ENCODE peak calls at places on chromosomes 13 and 19, in seven cellular contexts. A is psoas muscle, G is tibial nerve, B is kidney, P is HCT116, M is heart right ventricle, W is lower lobe of right lung. Z is an unnamed sample. For H3K36me3, the result is how much of the 10 kb centered on the place peaks cover.

GRCh38 chr19:56884481-56884880 is 44.0 kb upstream of the PEG3 start:
- DNase-seq in A (no peak), P (no peak), G (no peak), M (no peak), B (no peak), W (no peak), Z (no peak)

GRCh38 chr13:50400035-50400726 is 384.9 kb downstream of the KCNRG start:
- DNase-seq in B (no peak), P (no peak), A (no peak), M (peak), G (no peak), W (no peak), Z (no peak)

GRCh38 chr13:24911135-24911524 is 147.2 kb downstream of the RNF17 start:
- DNase-seq in G (no peak), A (no peak), M (no peak), P (no peak), B (no peak), W (no peak), Z (no peak)

GRCh38 chr13:38213307-38213706 is 136.3 kb upstream of the UFM1 start:
- DNase-seq in A (no peak), P (no peak), M (no peak), W (no peak), G (no peak), B (no peak), Z (no peak)

GRCh38 chr19:44745386-44745831 is 3.1 kb upstream of the BCL3 start:
- DNase-seq in W (no peak), B (peak), A (peak), P (peak), M (peak), G (peak), Z (peak)

GRCh38 chr13:98171806-98172569 is 5.1 kb downstream of the RNF113B start:
- DNase-seq in A (peak), B (peak), M (peak), W (no peak), G (peak), P (no peak), Z (peak)

GRCh38 chr19:3576696-3577443 is 4.1 kb downstream of the HMG20B start:
- DNase-seq in G (no peak), P (no peak), A (peak), B (no peak), W (no peak), M (peak), Z (peak)

GRCh38 chr19:45215391-45216191 is 29.6 kb downstream of the EXOC3L2 start:
- DNase-seq in W (peak), G (no peak), P (no peak), A (no peak), B (peak), M (peak), Z (peak)

GRCh38 chr13:36344173-36344572 is 2.0 kb downstream of the SPART start:
- DNase-seq in P (no peak), A (no peak), G (no peak), M (no peak), W (no peak), B (no peak), Z (peak)

GRCh38 chr13:37127706-37128241 is 22.3 kb upstream of the CSNK1A1L start:
- DNase-seq in P (no peak), A (no peak), G (no peak), W (no peak), B (no peak), M (no peak), Z (no peak)

GRCh38 chr13:28440774-28441532 is 54.0 kb downstream of the FLT1 start:
- DNase-seq in A (no peak), W (no peak), G (no peak), P (no peak), B (no peak), M (no peak), Z (no peak)

GRCh38 chr13:113387396-113387795 is 23.5 kb upstream of the GRTP1 start:
- DNase-seq in A (no peak), W (no peak), B (no peak), G (no peak), M (no peak), P (no peak), Z (no peak)

GRCh38 chr19:2561221-2561620 is 85.3 kb downstream of the GADD45B start:
- DNase-seq in B (peak), M (no peak), G (no peak), A (no peak), W (no peak), P (no peak), Z (no peak)

GRCh38 chr19:5074830-5075394 is 106.0 kb downstream of the KDM4B start:
- DNase-seq in M (no peak), P (no peak), W (no peak), A (peak), B (no peak), G (no peak), Z (no peak)

GRCh38 chr19:6041991-6042421 is 64.1 kb upstream of the RANBP3 start:
- DNase-seq in M (no peak), G (no peak), W (peak), A (no peak), B (peak), P (no peak), Z (no peak)

GRCh38 chr19:38395381-38396127 is 7.1 kb downstream of the SPRED3 start:
- DNase-seq in P (no peak), W (no peak), B (peak), A (no peak), M (no peak), G (no peak), Z (no peak)

GRCh38 chr19:33796164-33797100 is at the start of gene KCTD15:
- DNase-seq in B (peak), P (no peak), A (peak), M (peak), W (peak), G (no peak), Z (peak)

GRCh38 chr13:80655778-80656518 is 315.0 kb upstream of the SPRY2 start:
- DNase-seq in B (no peak), W (no peak), A (no peak), M (no peak), G (no peak), P (no peak), Z (peak)

GRCh38 chr19:41587101-41587837 is 11.3 kb downstream of the CEACAM21 start:
- DNase-seq in M (no peak), A (no peak), G (no peak), W (no peak), P (no peak), B (no peak), Z (no peak)

GRCh38 chr13:93243375-93244063 is 16.9 kb downstream of the GPC6 start:
- DNase-seq in W (no peak), P (no peak), M (no peak), B (peak), G (no peak), A (no peak), Z (no peak)

GRCh38 chr13:21465710-21466160 is 6.6 kb upstream of the ZDHHC20 start:
- DNase-seq in W (peak), A (no peak), M (no peak), G (no peak), B (no peak), P (no peak), Z (no peak)

GRCh38 chr13:34243396-34243795 is 425.4 kb downstream of the RFC3 start:
- DNase-seq in A (no peak), P (no peak), W (no peak), B (no peak), M (peak), G (no peak), Z (no peak)

GRCh38 chr13:106186366-106187030 is 349.0 kb downstream of the EFNB2 start:
- DNase-seq in B (no peak), G (no peak), W (no peak), M (no peak), P (no peak), A (no peak), Z (no peak)

GRCh38 chr19:48325265-48325910 is at the start of gene EMP3:
- DNase-seq in W (peak), P (peak), B (peak), G (peak), A (peak), M (peak), Z (peak)

GRCh38 chr19:16386619-16387240 is 62.1 kb downstream of the KLF2 start:
- DNase-seq in M (no peak), P (peak), G (no peak), W (no peak), B (peak), A (peak), Z (peak)

GRCh38 chr13:54301085-54301484 is 1272.5 kb downstream of the OLFM4 start:
- DNase-seq in G (no peak), M (no peak), P (no peak), B (no peak), W (no peak), A (no peak), Z (peak)

GRCh38 chr13:95256086-95256485 is 45.2 kb downstream of the ABCC4 start:
- DNase-seq in A (no peak), M (no peak), B (no peak), G (no peak), W (no peak), P (peak), Z (peak)

GRCh38 chr19:39617745-39618144 is 15.4 kb downstream of the LGALS13 start:
- DNase-seq in A (no peak), B (no peak), G (no peak), W (no peak), P (no peak), M (no peak), Z (no peak)

GRCh38 chr13:76980075-76980718 is 11.7 kb upstream of the CLN5 start:
- DNase-seq in W (peak), P (peak), M (peak), B (peak), A (peak), G (peak), Z (peak)

GRCh38 chr13:76641056-76641455 is 245.1 kb downstream of the KCTD12 start:
- DNase-seq in M (no peak), P (no peak), W (no peak), G (no peak), B (no peak), A (no peak), Z (no peak)

GRCh38 chr19:47798904-47799266 is 5.5 kb downstream of the TPRX1 start:
- DNase-seq in G (no peak), W (no peak), M (no peak), B (no peak), P (no peak), A (no peak), Z (no peak)

GRCh38 chr19:38990949-38991697 is 15.6 kb upstream of the FBXO17 start:
- DNase-seq in G (no peak), P (no peak), A (no peak), W (peak), B (no peak), M (no peak), Z (no peak)

GRCh38 chr13:112486386-112487126 is 101.4 kb downstream of the TUBGCP3 start:
- DNase-seq in P (no peak), W (no peak), G (no peak), M (no peak), A (no peak), B (no peak), Z (no peak)

GRCh38 chr19:14159059-14159458 is 22.7 kb upstream of the ASF1B start:
- DNase-seq in G (no peak), A (no peak), W (no peak), P (no peak), B (no peak), M (no peak), Z (no peak)

GRCh38 chr19:14158276-14159023 is 22.1 kb upstream of the ASF1B start:
- DNase-seq in P (no peak), B (no peak), G (no peak), M (no peak), W (no peak), A (no peak), Z (no peak)

GRCh38 chr19:14155371-14155770 is 19.0 kb upstream of the ASF1B start:
- DNase-seq in W (no peak), G (no peak), P (no peak), B (no peak), M (no peak), A (no peak), Z (no peak)

GRCh38 chr19:14156122-14156521 is 19.7 kb upstream of the ASF1B start:
- DNase-seq in B (no peak), G (no peak), W (no peak), M (no peak), A (no peak), P (no peak), Z (no peak)

DNA sequence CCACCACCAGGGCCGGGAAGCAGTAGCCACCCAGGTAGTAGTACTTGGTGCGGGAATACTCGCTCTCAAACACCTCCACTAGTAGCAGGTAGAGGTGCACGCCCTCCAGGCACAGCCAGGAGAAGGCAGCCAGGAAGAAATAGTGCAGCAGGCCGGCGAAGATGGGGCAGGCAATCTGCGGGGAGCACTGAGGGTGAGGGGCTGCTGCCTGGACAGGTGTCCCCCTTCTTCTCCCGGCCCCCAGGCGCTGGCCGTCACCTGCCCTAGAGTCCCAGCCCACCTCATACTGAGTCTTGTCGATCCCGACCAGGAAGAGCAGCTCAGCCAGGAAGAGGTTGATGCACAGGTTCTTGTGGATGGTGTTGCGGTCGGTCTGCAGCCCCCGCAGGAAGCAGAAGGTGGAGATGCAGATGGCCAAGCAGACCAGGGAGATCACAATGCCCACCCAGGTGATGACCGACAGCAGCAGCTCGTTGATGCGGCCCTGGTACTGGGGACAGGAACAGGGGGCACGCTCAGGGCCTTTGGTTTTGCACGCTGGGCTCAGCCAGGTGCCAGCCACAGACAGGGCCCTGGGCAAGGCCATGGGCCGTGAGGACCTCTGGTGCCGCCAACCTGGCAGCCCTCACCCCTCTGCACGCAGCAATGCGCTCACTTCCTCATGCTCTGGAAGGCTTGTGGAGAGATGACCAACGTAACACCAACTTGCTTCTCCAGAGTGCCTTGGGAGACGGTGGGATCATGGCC is 20.8 kb upstream of the ASF1B start:
- DNase-seq in W (no peak), A (no peak), G (no peak), P (no peak), M (no peak), B (no peak), Z (no peak)
- H3K36me3 ChIP-seq in W (half or more), A (under half), G (under half), P (under half), M (under half), B (under half), Z (under half)

GRCh38 chr13:111288276-111288675 is 32.2 kb upstream of the TEX29 start:
- DNase-seq in B (no peak), G (no peak), P (no peak), M (no peak), A (no peak), W (no peak), Z (no peak)
- H3K36me3 ChIP-seq in B (half or more), G (under half), P (under half), M (half or more), A (half or more), W (half or more), Z (under half)

DNA sequence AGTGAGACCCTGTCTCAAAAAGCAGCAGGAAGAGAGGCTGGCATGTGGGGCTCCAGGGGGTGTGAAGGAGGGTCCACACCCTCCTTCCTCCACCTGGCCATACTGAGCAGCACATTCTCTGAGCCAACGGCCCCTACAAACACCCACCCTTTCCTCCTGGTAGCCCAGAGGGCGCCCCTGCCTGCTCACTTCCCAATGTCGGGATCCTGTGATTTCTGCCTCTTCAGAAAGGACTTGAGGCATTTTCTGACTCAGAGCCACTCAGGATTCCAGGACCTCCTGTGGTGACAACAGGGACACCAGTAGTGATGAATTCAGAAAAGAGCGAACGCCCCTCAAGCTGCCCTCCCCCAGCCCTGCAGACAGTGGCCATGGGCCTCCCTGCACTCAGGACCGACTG is 36.9 kb upstream of the LDLR start:
- DNase-seq in B (no peak), P (no peak), A (no peak), M (no peak), W (no peak), G (no peak), Z (peak)
- H3K36me3 ChIP-seq in B (under half), P (under half), A (half or more), M (under half), W (under half), G (under half), Z (under half)

GRCh38 chr19:19426216-19426615 is 20.7 kb downstream of the GATAD2A start:
- DNase-seq in G (no peak), M (no peak), A (no peak), P (no peak), W (no peak), B (no peak), Z (no peak)

GRCh38 chr19:19426799-19427198 is 21.3 kb downstream of the GATAD2A start:
- DNase-seq in P (no peak), W (no peak), G (no peak), A (no peak), B (no peak), M (no peak), Z (no peak)

GRCh38 chr19:19428746-19429145 is 23.3 kb downstream of the GATAD2A start:
- DNase-seq in B (no peak), A (no peak), M (no peak), P (no peak), G (no peak), W (no peak), Z (no peak)

GRCh38 chr19:19427935-19428334 is 22.5 kb downstream of the GATAD2A start:
- DNase-seq in M (no peak), A (no peak), G (no peak), W (no peak), B (no peak), P (no peak), Z (no peak)

DNA sequence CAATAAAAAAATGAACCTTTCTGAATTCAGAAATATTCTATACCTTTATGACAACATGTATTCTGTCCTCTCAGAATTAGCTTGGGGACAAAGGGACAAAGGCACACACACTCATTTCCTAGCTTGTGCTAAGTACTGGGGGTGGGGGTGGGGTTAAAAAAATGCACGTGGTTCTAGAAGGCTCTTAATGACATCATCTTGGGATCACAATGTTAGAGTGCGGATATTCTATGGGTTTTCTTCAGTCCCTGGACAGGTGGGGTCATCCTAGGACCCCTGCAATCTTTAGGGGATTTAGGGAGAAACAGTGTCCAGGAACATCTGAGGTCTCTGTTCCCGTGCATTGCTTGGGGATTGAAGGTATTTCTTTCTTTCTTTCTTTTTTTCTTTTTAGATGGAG is 21.8 kb downstream of the GATAD2A start:
- DNase-seq in G (no peak), A (no peak), P (no peak), B (no peak), M (no peak), W (no peak), Z (no peak)
- H3K36me3 ChIP-seq in G (under half), A (under half), P (under half), B (under half), M (under half), W (under half), Z (under half)

DNA sequence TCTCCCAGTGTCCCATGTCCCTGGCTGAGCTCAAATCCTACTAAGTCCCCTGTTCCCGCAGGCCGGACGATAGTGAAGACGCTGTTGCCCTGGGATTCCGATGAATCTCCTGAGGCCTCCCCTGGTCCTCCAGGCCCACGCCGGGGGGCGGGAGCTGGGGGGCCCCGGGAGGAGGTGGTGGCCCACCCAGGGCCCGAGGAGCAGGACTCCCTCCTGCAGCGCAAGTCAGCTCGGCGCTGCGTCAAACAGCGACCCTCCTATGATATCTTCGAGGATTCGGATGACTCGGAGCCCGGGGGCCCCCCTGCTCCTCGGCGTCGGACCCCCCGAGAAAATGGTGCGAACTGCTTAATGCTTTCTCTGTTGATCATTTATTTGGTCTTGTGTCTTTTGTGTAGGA is 5.9 kb downstream of the KMT2B start:
- DNase-seq in W (no peak), P (no peak), G (no peak), B (no peak), M (no peak), A (no peak), Z (no peak)
- H3K36me3 ChIP-seq in W (half or more), P (half or more), G (half or more), B (under half), M (under half), A (half or more), Z (under half)

Z was measured in mesendoderm.